ENCODE peak calls at places on chromosomes 3 and 15, in eight cellular contexts. E is GM12878, J is Kasumi-1, P is aorta, T is Ammon's horn, O is T47D, N is amygdala, R is tibial artery. K is an unnamed sample.

GRCh38 chr3:110265302-110265701 is 806.3 kb upstream of the NECTIN3 start:
- DNase-seq in T (no peak), P (no peak), O (no peak), J (no peak), N (no peak), E (no peak), R (no peak), K (no peak)

GRCh38 chr3:189641776-189642175 is 10.6 kb downstream of the TP63 start:
- DNase-seq in R (no peak), T (no peak), N (no peak), O (no peak), J (no peak), E (no peak), P (no peak), K (no peak)

GRCh38 chr3:13547591-13548371 is 1.1 kb upstream of the FBLN2 start:
- DNase-seq in P (no peak), O (no peak), T (no peak), J (no peak), N (no peak), E (no peak), R (no peak), K (no peak)

GRCh38 chr15:29270976-29271375 is 1.4 kb upstream of the NSMCE3 start:
- DNase-seq in J (no peak), T (no peak), O (no peak), N (no peak), E (no peak), P (no peak), R (no peak), K (no peak)

GRCh38 chr15:92091155-92091734 is 237.7 kb downstream of the SLCO3A1 start:
- DNase-seq in N (no peak), T (peak; percentile 41), R (no peak), E (no peak), J (peak; percentile 7), P (no peak), O (peak; percentile 26), K (no peak)

GRCh38 chr3:58569287-58570001 is 7.7 kb downstream of the FAM107A start:
- DNase-seq in J (no peak), T (no peak), P (no peak), N (no peak), E (no peak), R (peak; percentile 42), O (no peak), K (no peak)

GRCh38 chr3:180322829-180323228 is 279.1 kb upstream of the TTC14 start:
- DNase-seq in R (no peak), J (no peak), E (no peak), P (peak; percentile 72), O (no peak), T (no peak), N (no peak), K (no peak)

GRCh38 chr15:90300988-90301715 is 35.7 kb downstream of the NGRN start:
- DNase-seq in E (no peak), N (no peak), R (peak; percentile 90), O (no peak), P (peak; percentile 91), T (no peak), J (peak; percentile 34), K (peak; percentile 49)

GRCh38 chr15:55279746-55280351 is 9.8 kb downstream of the RAB27A start:
- DNase-seq in N (no peak), O (no peak), P (no peak), E (peak; percentile 96), T (no peak), R (no peak), J (peak; percentile 52), K (no peak)

GRCh38 chr15:92283813-92284212 is 109.9 kb upstream of the ST8SIA2 start:
- DNase-seq in P (no peak), T (no peak), J (no peak), R (no peak), E (no peak), N (no peak), O (no peak), K (no peak)

K was measured in ovary.